ENCODE peak calls at places on chromosomes 5 and 9, in four cellular contexts. A, C, L and K are unnamed samples.

GRCh38 chr9:12798066-12798770 is 23.4 kb downstream of the LURAP1L start:
- DNase-seq in A (no peak), C (no peak), L (no peak), K (no peak)

GRCh38 chr5:129973716-129974426 is 69.6 kb downstream of the CHSY3 start:
- DNase-seq in A (no peak), C (no peak), L (no peak), K (no peak)

GRCh38 chr5:128674837-128675446 is 136.9 kb upstream of the FBN2 start:
- DNase-seq in A (peak), C (peak), L (no peak), K (peak)

GRCh38 chr9:121399883-121400607 is 30.0 kb upstream of the STOM start:
- DNase-seq in A (peak), C (peak), L (no peak), K (peak)

GRCh38 chr5:142960309-142960696 is 190.1 kb downstream of the ARHGAP26 start:
- DNase-seq in A (no peak), C (no peak), L (no peak), K (no peak)

GRCh38 chr9:136728080-136728547 is 14.6 kb downstream of the LCN10 start:
- DNase-seq in A (peak), C (peak), L (peak), K (peak)

GRCh38 chr9:3277200-3277599 is 248.6 kb downstream of the RFX3 start:
- DNase-seq in A (no peak), C (no peak), L (no peak), K (peak)

GRCh38 chr9:76576344-76576743 is 117.4 kb downstream of the GCNT1 start:
- DNase-seq in A (no peak), C (no peak), L (no peak), K (peak)

GRCh38 chr9:11063263-11063662 is 450.5 kb upstream of the PTPRD start:
- DNase-seq in A (peak), C (no peak), L (no peak), K (no peak)

GRCh38 chr5:164357405-164358033 is 852.1 kb downstream of the MAT2B start:
- DNase-seq in A (peak), C (no peak), L (no peak), K (no peak)

GRCh38 chr5:141506381-141507155 is 17.7 kb downstream of the PCDHGC5 start:
- DNase-seq in A (no peak), C (no peak), L (no peak), K (no peak)

GRCh38 chr5:176611435-176611834 is 1.5 kb upstream of the GPRIN1 start:
- DNase-seq in A (peak), C (no peak), L (peak), K (peak)

GRCh38 chr9:12774861-12775367 is at the start of gene LURAP1L:
- DNase-seq in A (peak), C (peak), L (no peak), K (no peak)

GRCh38 chr9:137096785-137097546 is 10.2 kb downstream of the MAN1B1 start:
- DNase-seq in A (no peak), C (no peak), L (no peak), K (no peak)

GRCh38 chr5:101009758-101010519 is 106.9 kb upstream of the ST8SIA4 start:
- DNase-seq in A (no peak), C (no peak), L (no peak), K (no peak)

GRCh38 chr5:44935262-44935661 is 126.5 kb downstream of the MRPS30 start:
- DNase-seq in A (peak), C (no peak), L (no peak), K (no peak)

GRCh38 chr9:100104314-100104713 is 5.3 kb downstream of the INVS start:
- DNase-seq in A (no peak), C (no peak), L (no peak), K (no peak)

GRCh38 chr9:137703842-137704508 is 85.2 kb downstream of the EHMT1 start:
- DNase-seq in A (peak), C (no peak), L (no peak), K (no peak)

GRCh38 chr9:4548796-4549725 is 58.8 kb downstream of the SLC1A1 start:
- DNase-seq in A (peak), C (peak), L (no peak), K (no peak)

GRCh38 chr9:136339173-136339957 is 12.0 kb downstream of the GPSM1 start:
- DNase-seq in A (peak), C (peak), L (peak), K (peak)

GRCh38 chr9:20355022-20355421 is 267.3 kb downstream of the MLLT3 start:
- DNase-seq in A (no peak), C (peak), L (no peak), K (no peak)

GRCh38 chr5:171628344-171628743 is 157.3 kb upstream of the SMIM23 start:
- DNase-seq in A (no peak), C (no peak), L (no peak), K (no peak)

GRCh38 chr5:133698646-133699526 is 86.5 kb upstream of the FSTL4 start:
- DNase-seq in A (no peak), C (no peak), L (no peak), K (no peak)

GRCh38 chr5:135429326-135429725 is 17.8 kb downstream of the DCANP1 start:
- DNase-seq in A (no peak), C (no peak), L (no peak), K (no peak)

DNA sequence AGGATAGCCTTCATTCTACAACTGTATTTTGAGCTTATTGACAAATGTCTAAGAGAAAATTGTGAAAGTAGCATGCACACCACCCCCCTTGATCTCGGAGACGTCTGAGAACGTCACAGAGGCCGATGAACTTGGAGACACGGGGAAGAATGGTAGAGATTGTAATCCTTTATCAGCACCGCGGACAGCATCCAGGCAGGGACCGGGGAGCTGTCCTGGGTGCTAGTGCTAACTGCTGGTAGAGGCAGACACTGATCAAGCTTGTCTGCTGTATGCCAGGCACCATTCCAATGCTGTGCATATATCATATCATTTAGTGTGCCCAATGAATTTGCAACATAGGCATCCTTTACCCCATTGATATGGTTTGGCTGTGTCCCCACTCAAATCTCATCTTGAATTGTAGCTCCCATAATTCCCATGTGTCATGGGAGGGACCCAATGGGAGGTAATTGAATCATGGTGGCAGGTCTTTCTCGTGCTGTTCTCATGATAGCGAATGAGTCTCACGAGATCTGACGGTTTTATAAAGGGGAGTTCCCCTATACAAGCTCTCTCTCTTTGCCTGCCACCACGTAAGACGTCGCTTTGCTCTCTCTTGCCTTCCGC is 98.8 kb downstream of the LHX2 start:
- DNase-seq in A (peak), C (no peak), L (peak), K (peak)
- TF ChIP-seq POLR2AphosphoS5 in A (no peak), C (no peak), L (no peak), K (no peak)

DNA sequence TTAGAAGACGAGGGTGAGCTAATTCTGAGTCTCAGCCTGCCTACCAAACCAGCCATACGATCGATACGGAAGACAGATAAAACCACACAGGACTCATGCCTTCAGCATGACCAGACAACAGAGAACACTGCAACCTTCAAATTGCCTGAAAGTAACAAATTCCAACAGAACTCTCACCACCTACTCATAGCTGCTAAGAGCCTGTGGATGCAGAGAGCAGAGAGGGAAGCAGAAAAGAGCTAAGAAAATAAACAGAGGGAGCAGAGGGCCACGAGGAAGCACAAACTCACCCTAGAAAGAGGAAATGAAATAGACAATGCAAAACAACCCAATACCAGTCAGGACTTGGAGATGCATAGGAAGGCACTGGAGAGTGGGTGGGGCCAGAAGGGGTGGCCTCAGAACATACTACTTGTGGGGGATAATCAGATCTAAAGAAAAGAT is 86.7 kb upstream of the TAS2R1 start:
- DNase-seq in A (no peak), C (no peak), L (no peak), K (no peak)
- TF ChIP-seq CTCF in A (no peak), C (no peak), L (no peak), K (no peak)

GRCh38 chr9:131656356-131657030 is 83.4 kb downstream of the RAPGEF1 start:
- DNase-seq in A (no peak), C (no peak), L (no peak), K (peak)
- TF ChIP-seq POLR2AphosphoS5 in A (no peak), C (no peak), L (no peak), K (peak)

GRCh38 chr5:159951834-159952233 is 35.6 kb downstream of the ADRA1B start:
- DNase-seq in A (no peak), C (no peak), L (no peak), K (no peak)

GRCh38 chr5:159947708-159948358 is 31.6 kb downstream of the ADRA1B start:
- DNase-seq in A (no peak), C (no peak), L (no peak), K (no peak)

GRCh38 chr5:159953609-159954008 is 37.3 kb downstream of the ADRA1B start:
- DNase-seq in A (no peak), C (no peak), L (no peak), K (no peak)

GRCh38 chr5:159955056-159955624 is 38.9 kb downstream of the ADRA1B start:
- DNase-seq in A (no peak), C (no peak), L (no peak), K (no peak)

GRCh38 chr5:159951387-159951786 is 35.1 kb downstream of the ADRA1B start:
- DNase-seq in A (peak), C (peak), L (no peak), K (no peak)
- TF ChIP-seq CTCF in A (peak), C (peak), L (no peak), K (peak)

GRCh38 chr9:84659273-84659672 is 10.3 kb upstream of the NTRK2 start:
- DNase-seq in A (no peak), C (no peak), L (no peak), K (no peak)
- TF ChIP-seq POLR2AphosphoS5 in A (no peak), C (no peak), L (no peak), K (no peak)

DNA sequence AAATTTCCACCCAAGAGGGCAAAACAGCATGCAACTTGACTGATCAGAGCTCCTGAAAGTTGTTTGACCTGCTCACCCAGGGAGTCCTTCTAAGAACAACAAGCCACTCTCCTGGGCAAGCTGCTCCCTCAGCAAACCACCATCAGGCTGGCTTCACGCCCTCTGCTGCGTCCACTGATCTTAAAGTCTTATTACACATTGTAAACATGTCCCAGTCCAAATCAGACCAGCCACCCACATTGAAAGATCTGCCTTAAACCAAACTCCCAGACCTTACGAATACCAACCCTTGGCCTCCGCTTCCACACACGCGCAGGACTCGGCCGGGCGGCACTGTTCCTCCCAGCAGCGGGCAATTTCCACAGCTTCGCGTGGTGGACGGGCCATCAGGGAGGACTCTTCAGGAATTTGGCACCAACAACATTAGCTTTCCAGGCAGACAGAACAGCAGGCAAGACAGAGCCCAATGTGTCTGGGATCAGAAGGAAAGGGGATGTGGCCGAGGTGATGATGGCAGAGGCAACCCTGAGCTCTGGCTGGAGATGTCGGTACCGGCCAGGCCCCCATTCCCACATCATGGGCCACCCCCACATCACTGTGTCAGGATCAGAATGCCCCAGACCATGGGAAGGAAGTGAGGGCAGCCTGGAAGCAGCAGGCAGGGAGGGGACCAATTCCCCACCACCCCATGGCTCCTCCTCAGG is 56.8 kb downstream of the SEMA4D start:
- DNase-seq in A (no peak), C (no peak), L (no peak), K (no peak)
- TF ChIP-seq CTCF in A (no peak), C (no peak), L (no peak), K (no peak)